ENCODE peak calls at places on chromosomes 13 and 19, in five cellular contexts. G, U, T, F and Z are unnamed samples.

GRCh38 chr13:20495087-20496023 is 30.3 kb downstream of the CRYL1 start:
- DNase-seq in F (peak; percentile 29), G (no peak), T (no peak), U (peak; percentile 76), Z (no peak)

GRCh38 chr13:30463820-30464495 is 1.8 kb downstream of the HMGB1 start:
- DNase-seq in G (peak; percentile 54), T (no peak), F (no peak), U (peak; percentile 84), Z (peak; percentile 77)

GRCh38 chr13:24161980-24162517 is 1.5 kb downstream of the SPATA13 start:
- DNase-seq in T (no peak), G (peak; percentile 70), U (no peak), F (no peak), Z (no peak)

GRCh38 chr13:21066946-21067345 is 5.6 kb upstream of the LATS2 start:
- DNase-seq in T (no peak), U (no peak), F (no peak), G (no peak), Z (no peak)

GRCh38 chr19:31483226-31483857 is 134.1 kb upstream of the TSHZ3 start:
- DNase-seq in U (no peak), G (no peak), F (no peak), T (no peak), Z (no peak)

GRCh38 chr19:33248954-33249613 is 23.4 kb upstream of the SLC7A10 start:
- DNase-seq in G (no peak), U (no peak), F (no peak), T (no peak), Z (peak; percentile 83)

GRCh38 chr13:37068962-37069361 is 9.5 kb upstream of the SUPT20H start:
- DNase-seq in U (peak; percentile 15), G (no peak), F (no peak), T (no peak), Z (no peak)

GRCh38 chr19:15922021-15922420 is 12.3 kb downstream of the CYP4F11 start:
- DNase-seq in G (no peak), U (no peak), F (no peak), T (no peak), Z (no peak)

GRCh38 chr13:104553156-104553555 is 1486.9 kb upstream of the SLC10A2 start:
- DNase-seq in T (no peak), U (peak; percentile 76), G (no peak), F (no peak), Z (no peak)

GRCh38 chr13:101572456-101572855 is 120.0 kb downstream of the ITGBL1 start:
- DNase-seq in T (no peak), F (no peak), G (no peak), U (peak; percentile 15), Z (no peak)

GRCh38 chr19:2446390-2446789 is 10.4 kb downstream of the LMNB2 start:
- DNase-seq in U (no peak), F (no peak), G (no peak), T (no peak), Z (no peak)

GRCh38 chr13:80680786-80681366 is 339.9 kb upstream of the SPRY2 start:
- DNase-seq in T (no peak), F (no peak), U (no peak), G (no peak), Z (no peak)

GRCh38 chr13:85638265-85638664 is 161.0 kb downstream of the SLITRK6 start:
- DNase-seq in U (no peak), F (no peak), G (no peak), T (no peak), Z (no peak)

GRCh38 chr19:38744906-38745305 is 632 bp upstream of the CAPN12 start:
- DNase-seq in G (no peak), U (no peak), T (no peak), F (no peak), Z (no peak)

GRCh38 chr19:12840091-12841079 is 2.1 kb downstream of the MAST1 start:
- DNase-seq in G (no peak), U (peak; percentile 36), T (peak; percentile 68), F (no peak), Z (no peak)

GRCh38 chr19:52391135-52391534 is 6.5 kb upstream of the ZNF528 start:
- DNase-seq in T (no peak), U (no peak), G (no peak), F (no peak), Z (no peak)

GRCh38 chr13:92590503-92590908 is 636.1 kb upstream of the GPC6 start:
- DNase-seq in G (no peak), U (no peak), T (no peak), F (no peak), Z (no peak)

GRCh38 chr13:40983269-40983668 is 35.8 kb downstream of the ELF1 start:
- DNase-seq in F (no peak), T (no peak), U (peak; percentile 75), G (no peak), Z (no peak)

GRCh38 chr13:110015253-110015652 is 228.9 kb upstream of the IRS2 start:
- DNase-seq in U (no peak), G (no peak), F (no peak), T (no peak), Z (peak; percentile 85)

GRCh38 chr13:113901231-113901630 is 37.4 kb upstream of the GAS6 start:
- DNase-seq in F (no peak), G (peak; percentile 33), T (no peak), U (no peak), Z (no peak)

GRCh38 chr19:13610042-13610691 is 103.9 kb upstream of the CACNA1A start:
- DNase-seq in U (no peak), F (no peak), T (no peak), G (no peak), Z (no peak)

GRCh38 chr19:15318241-15318691 is 14.1 kb downstream of the BRD4 start:
- DNase-seq in G (no peak), T (peak; percentile 43), U (no peak), F (no peak), Z (no peak)

GRCh38 chr19:15358918-15359317 is 20.7 kb downstream of the AKAP8 start:
- DNase-seq in G (no peak), F (no peak), T (no peak), U (no peak), Z (no peak)

GRCh38 chr19:14004619-14005380 is 1.3 kb downstream of the RFX1 start:
- DNase-seq in T (no peak), G (no peak), U (peak; percentile 52), F (no peak), Z (peak; percentile 88)

DNA sequence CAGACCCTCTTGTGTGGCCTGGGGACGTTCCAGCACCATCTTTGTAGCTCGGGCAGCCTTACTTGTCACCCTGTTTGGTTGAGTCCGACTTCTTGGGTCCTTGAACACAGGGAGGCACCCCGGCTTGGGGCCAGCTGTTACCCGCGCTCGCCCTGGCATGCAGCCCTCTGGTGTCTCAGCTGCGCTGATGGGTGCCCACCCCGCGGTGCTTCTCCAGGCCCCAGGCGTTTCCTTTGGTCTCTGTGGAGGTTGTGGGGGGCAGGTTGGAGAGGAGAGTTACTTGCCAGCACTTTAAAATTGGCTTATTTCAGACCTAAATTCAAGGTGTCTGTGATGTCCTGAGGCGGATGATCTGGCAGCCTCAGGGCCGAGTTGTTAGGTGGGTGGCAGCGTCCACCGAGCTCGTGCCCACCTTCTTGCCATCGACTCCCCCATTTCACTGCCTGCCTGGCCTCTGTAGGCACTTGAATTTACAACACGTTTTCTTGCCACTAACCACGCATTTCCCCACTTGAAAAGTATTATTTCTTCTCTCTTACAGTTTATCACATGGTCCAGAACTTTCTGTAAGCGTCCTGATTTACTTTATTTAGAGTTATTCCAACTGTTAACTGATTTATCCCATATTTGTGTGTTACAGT is 16.9 kb downstream of the UBAC2 start:
- DNase-seq in U (no peak), T (no peak), G (no peak), F (no peak), Z (no peak)
- H3K4me3 ChIP-seq in U (no peak overlapping the region), T (no peak overlapping the region), G (no peak overlapping the region), F (no peak overlapping the region), Z (no peak overlapping the region)

GRCh38 chr19:7636691-7637373 is at the start of gene STXBP2:
- DNase-seq in T (no peak), F (no peak), G (peak; percentile 87), U (peak; percentile 34), Z (peak; percentile 89)
- TF ChIP-seq POLR2A in T (peak; percentile 56), F (no peak), G (peak; percentile 37), U (no peak), Z (peak; percentile 45)

GRCh38 chr13:39682310-39682709 is 26.8 kb downstream of the COG6 start:
- DNase-seq in G (no peak), U (no peak), T (no peak), F (no peak), Z (no peak)
- H3K36me3 ChIP-seq in G (peaks cover 4% of the 10 kb centered on the region), U (no peaks in the 10 kb centered on the region), T (peaks cover 44% of the 10 kb centered on the region), F (no peaks in the 10 kb centered on the region), Z (no peaks in the 10 kb centered on the region)

DNA sequence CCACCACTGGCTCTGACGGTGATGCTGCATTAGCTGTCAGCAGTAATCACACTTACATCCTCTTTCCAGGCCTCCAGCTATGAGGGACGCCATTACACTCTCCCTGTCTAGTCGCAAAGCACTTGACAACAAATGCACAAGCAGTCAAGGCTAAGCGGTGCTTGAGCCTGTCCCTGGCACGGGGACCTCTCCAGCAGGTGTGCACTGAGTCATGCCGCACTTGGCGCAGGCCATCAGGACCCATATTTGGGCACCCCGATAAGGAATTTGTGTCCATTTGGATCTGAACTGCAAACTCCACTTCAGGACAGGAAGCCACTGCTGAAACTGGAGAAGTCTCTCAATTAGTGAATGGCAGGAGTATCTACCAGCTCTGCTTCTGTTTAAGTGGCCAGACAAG is 301.9 kb upstream of the OBI1 start:
- DNase-seq in G (no peak), T (no peak), U (no peak), F (no peak), Z (no peak)
- H3K4me3 ChIP-seq in G (no peak overlapping the region), T (no peak overlapping the region), U (no peak overlapping the region), F (no peak overlapping the region), Z (no peak overlapping the region)

GRCh38 chr19:11346104-11346940 is at the start of the genes CCDC159 and TMEM205:
- DNase-seq in F (peak; percentile 99), G (peak; percentile 99), T (peak; percentile 100), U (peak; percentile 99), Z (peak; percentile 99)
- TF ChIP-seq POLR2A in F (peak; percentile 90), G (peak; percentile 74), T (peak; percentile 49), U (peak; percentile 79), Z (peak; percentile 83)

GRCh38 chr19:24053601-24054000 is 33.4 kb upstream of the ZNF254 start:
- DNase-seq in F (no peak), T (no peak), U (no peak), G (no peak), Z (no peak)
- H3K36me3 ChIP-seq in F (no peaks in the 10 kb centered on the region), T (peaks cover 80% of the 10 kb centered on the region), U (peaks cover 11% of the 10 kb centered on the region), G (no peaks in the 10 kb centered on the region), Z (peaks cover 65% of the 10 kb centered on the region)

GRCh38 chr13:45873491-45874360 is 22.2 kb upstream of the SIAH3 start:
- DNase-seq in F (no peak), U (peak; percentile 21), G (no peak), T (no peak), Z (no peak)
- H3K4me3 ChIP-seq in F (no peak overlapping the region), U (no peak overlapping the region), G (no peak overlapping the region), T (no peak overlapping the region), Z (no peak overlapping the region)

DNA sequence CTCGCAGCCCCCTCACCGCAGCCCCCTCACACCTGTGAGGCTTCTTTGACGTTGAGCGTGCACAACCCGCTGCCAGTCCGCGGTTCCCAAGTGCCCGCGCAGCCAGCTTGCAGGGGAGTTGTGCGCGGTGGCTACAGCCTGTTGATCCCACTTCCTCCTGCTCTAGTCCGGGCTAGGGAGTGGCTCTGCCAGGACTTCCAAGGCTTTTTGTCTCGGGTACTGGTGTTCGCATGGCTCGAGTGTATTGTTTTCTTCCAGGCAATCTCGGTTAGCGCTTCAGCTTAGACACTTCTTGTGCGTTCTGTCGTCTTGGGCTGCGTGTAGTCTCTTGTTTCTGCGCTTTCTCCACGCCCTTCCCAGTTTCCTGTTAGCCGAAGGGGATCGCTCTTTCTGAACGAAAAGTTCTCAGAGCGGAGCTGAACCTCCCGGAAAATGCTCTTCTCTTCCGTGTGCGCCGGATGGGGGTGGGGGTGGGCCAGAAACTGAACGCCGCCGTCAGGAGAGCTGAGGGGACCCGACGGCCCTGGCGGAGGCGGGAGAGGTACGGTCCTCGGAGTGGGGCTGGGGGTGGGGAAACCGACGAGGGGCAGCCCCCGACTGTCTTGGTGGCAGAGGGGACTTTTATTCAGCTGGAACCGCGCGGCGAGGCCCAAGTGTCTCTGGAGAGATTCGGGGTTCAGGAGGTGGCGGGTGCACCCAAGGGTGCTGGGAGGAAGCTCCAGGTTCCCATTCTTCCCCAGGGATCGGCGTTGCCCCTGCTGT is 706 bp upstream of the DGKH start:
- DNase-seq in U (peak; percentile 63), T (peak; percentile 72), F (peak; percentile 23), G (peak; percentile 54), Z (peak; percentile 63)
- TF ChIP-seq POLR2A in U (peak; percentile 60), T (no peak), F (no peak), G (no peak), Z (no peak)